ENCODE peak calls at places on chromosomes 7 and 10, in nine cellular contexts. E is BJ; K is fibroblast of lung; H is NCI-H1930; O is HEK293T; N is Caki2; W is Right ventricle myocardium superior; I is uterus; S is activated CD8-positive, alpha-beta memory T cell treated with anti-CD3 and anti-CD28 coated beads, Interleukin-2, amount 50 U/mL, for 48 hours. U is an unnamed sample.
A peak's percentile ranks its signal among the peaks of the same experiment; 100 is the strongest.

GRCh38 chr7:7122701-7123281 is 59.6 kb upstream of the C1GALT1 start:
- DNase-seq in H (no peak), S (no peak), E (no peak), W (no peak), I (no peak), N (no peak), K (peak; percentile 77), O (no peak), U (no peak)

GRCh38 chr10:125004571-125005311 is 62.8 kb downstream of the ZRANB1 start:
- DNase-seq in S (no peak), E (no peak), K (no peak), O (no peak), W (no peak), H (no peak), I (peak; percentile 11), N (no peak), U (no peak)

GRCh38 chr10:8053446-8054242 is 844 bp upstream of the GATA3 start:
- DNase-seq in K (peak; percentile 77), W (peak; percentile 88), S (peak; percentile 99), N (peak; percentile 81), I (peak; percentile 37), E (no peak), H (peak; percentile 24), O (peak; percentile 94), U (no peak)

GRCh38 chr10:11611248-11612003 is at the start of gene USP6NL:
- DNase-seq in I (peak; percentile 91), S (peak; percentile 80), E (peak; percentile 15), H (peak; percentile 28), O (peak; percentile 81), K (peak; percentile 78), W (peak; percentile 93), N (peak; percentile 82), U (no peak)

GRCh38 chr10:18140149-18140956 is at the start of gene CACNB2:
- DNase-seq in S (peak; percentile 53), O (peak; percentile 55), W (peak; percentile 82), N (peak; percentile 14), K (peak; percentile 69), H (no peak), E (no peak), I (peak; percentile 84), U (no peak)

GRCh38 chr10:110175406-110175805 is 32.0 kb upstream of the MXI1 start:
- DNase-seq in S (no peak), E (no peak), N (no peak), H (no peak), W (no peak), I (no peak), O (no peak), K (peak; percentile 47), U (no peak)

GRCh38 chr7:105838273-105839141 is 37.9 kb downstream of the ATXN7L1 start:
- DNase-seq in S (no peak), O (no peak), H (no peak), K (peak; percentile 85), W (peak; percentile 55), E (no peak), I (peak; percentile 37), N (peak; percentile 6), U (no peak)

GRCh38 chr10:51960494-51960895 is 261.1 kb upstream of the CSTF2T start:
- DNase-seq in W (no peak), E (peak; percentile 30), K (peak; percentile 22), N (peak; percentile 8), H (no peak), I (no peak), O (peak; percentile 43), S (no peak), U (no peak)